ENCODE peak calls at places on chromosomes 13 and 19, in four cellular contexts. C is GM04504; I is activated CD4-positive, alpha-beta T cell treated with anti-CD3 and anti-CD28 coated beads, Interleukin-2, amount 10 ng/mL, durations not matched to agents 7 days and 5 days; L is choroid plexus epithelial cell. Q is an unnamed sample.

GRCh38 chr19:778910-779653 is 18.2 kb upstream of the PTBP1 start:
- DNase-seq in C (peak), I (no peak), L (peak), Q (peak)

GRCh38 chr19:1526066-1526778 is 2.3 kb downstream of the PLK5 start:
- DNase-seq in C (no peak), I (no peak), L (no peak), Q (no peak)

GRCh38 chr13:91360246-91360751 is 12.8 kb downstream of the MIR17HG start:
- DNase-seq in C (no peak), I (no peak), L (no peak), Q (no peak)

GRCh38 chr19:3068071-3068470 is 5.8 kb upstream of the TLE5 start:
- DNase-seq in C (no peak), I (no peak), L (no peak), Q (no peak)

GRCh38 chr13:75704942-75705320 is 68.8 kb downstream of the LMO7 start:
- DNase-seq in C (no peak), I (no peak), L (no peak), Q (peak)

GRCh38 chr19:36215276-36216171 is 618 bp downstream of the ZNF146 start:
- DNase-seq in C (no peak), I (peak), L (peak), Q (peak)

GRCh38 chr19:29098091-29098490 is 114.9 kb downstream of the UQCRFS1 start:
- DNase-seq in C (no peak), I (no peak), L (no peak), Q (no peak)

GRCh38 chr13:114115191-114115671 is 17.2 kb downstream of the RASA3 start:
- DNase-seq in C (no peak), I (no peak), L (peak), Q (peak)

GRCh38 chr13:114128624-114129522 is 3.5 kb downstream of the RASA3 start:
- DNase-seq in C (peak), I (peak), L (peak), Q (peak)

GRCh38 chr13:97276862-97277269 is 54.7 kb downstream of the MBNL2 start:
- DNase-seq in C (no peak), I (no peak), L (peak), Q (no peak)

GRCh38 chr13:48400820-48401219 is 12.1 kb downstream of the LPAR6 start:
- DNase-seq in C (peak), I (no peak), L (peak), Q (peak)

GRCh38 chr19:48481846-48482639 is 12.9 kb downstream of the CYTH2 start:
- DNase-seq in C (no peak), I (no peak), L (no peak), Q (no peak)